ENCODE peak calls at places on chromosomes 13 and 19, in five cellular contexts. P is activated CD4-positive, alpha-beta T cell treated with anti-CD3 and anti-CD28 coated beads for 24 hours; M is mucosa of gallbladder; B is SK-N-DZ; X is activated T-helper 1 cell treated with Interleukin-2 at 50 U/mL for 16 hours. A is an unnamed sample.

GRCh38 chr13:51644649-51645048 is 60.4 kb downstream of the WDFY2 start:
- DNase-seq in M (no peak), P (no peak), B (no peak), X (no peak), A (no peak)

GRCh38 chr19:31312004-31312403 is 37.2 kb downstream of the TSHZ3 start:
- DNase-seq in P (peak), X (no peak), B (no peak), M (peak), A (no peak)

GRCh38 chr19:35451278-35452096 is 3.4 kb downstream of the FFAR2 start:
- DNase-seq in B (no peak), M (no peak), P (no peak), X (no peak), A (no peak)

GRCh38 chr13:29886446-29886845 is 36.0 kb upstream of the UBL3 start:
- DNase-seq in P (peak), X (no peak), M (no peak), B (no peak), A (no peak)

GRCh38 chr13:87122551-87122950 is 548.6 kb upstream of the SLITRK5 start:
- DNase-seq in M (no peak), B (no peak), P (no peak), X (no peak), A (no peak)

GRCh38 chr13:113646921-113647340 is 11.1 kb downstream of the ATP4B start:
- DNase-seq in M (no peak), B (no peak), P (no peak), X (no peak), A (no peak)

GRCh38 chr19:3471954-3472655 is 8.2 kb downstream of the SMIM24 start:
- DNase-seq in B (no peak), X (peak), P (peak), M (no peak), A (peak)

GRCh38 chr19:485122-485521 is 11.2 kb upstream of the MADCAM1 start:
- DNase-seq in B (no peak), M (no peak), P (no peak), X (no peak), A (no peak)

GRCh38 chr19:38375098-38375493 is 725 bp downstream of the PSMD8 start:
- DNase-seq in M (no peak), B (no peak), P (no peak), X (no peak), A (no peak)

GRCh38 chr19:41795031-41795461 is 1.3 kb upstream of the CEACAM3 start:
- DNase-seq in X (peak), B (peak), M (peak), P (peak), A (no peak)

GRCh38 chr13:51066091-51066831 is 44.8 kb downstream of the C13orf42 start:
- DNase-seq in M (no peak), B (no peak), X (no peak), P (no peak), A (no peak)

GRCh38 chr19:19211499-19212432 is at the start of gene NCAN:
- DNase-seq in P (no peak), B (peak), X (no peak), M (no peak), A (no peak)

GRCh38 chr13:29386246-29386645 is 209.2 kb downstream of the SLC7A1 start:
- DNase-seq in P (no peak), M (no peak), X (no peak), B (no peak), A (no peak)

GRCh38 chr19:14561832-14562351 is 10.0 kb downstream of the NDUFB7 start:
- DNase-seq in X (no peak), M (no peak), B (no peak), P (no peak), A (no peak)

GRCh38 chr19:7506385-7507328 is 9.2 kb upstream of the ZNF358 start:
- DNase-seq in B (peak), P (no peak), M (peak), X (no peak), A (no peak)

GRCh38 chr19:44851427-44851826 is 5.3 kb downstream of the NECTIN2 start:
- DNase-seq in M (no peak), X (no peak), P (no peak), B (no peak), A (no peak)

GRCh38 chr19:54336893-54337857 is 1.8 kb downstream of the LILRA4 start:
- DNase-seq in M (no peak), B (no peak), X (no peak), P (no peak), A (no peak)

GRCh38 chr19:18594824-18595373 is 6.3 kb downstream of the REX1BD start:
- DNase-seq in P (no peak), X (no peak), B (no peak), M (no peak), A (no peak)

GRCh38 chr13:113105032-113105993 is at the start of gene F7:
- DNase-seq in X (no peak), B (no peak), M (peak), P (no peak), A (no peak)

GRCh38 chr13:32298695-32299094 is 16.5 kb downstream of the ZAR1L start:
- DNase-seq in P (no peak), X (no peak), B (no peak), M (no peak), A (no peak)

GRCh38 chr19:4256563-4256962 is 9.7 kb downstream of the YJU2 start:
- DNase-seq in P (no peak), B (no peak), X (no peak), M (no peak), A (no peak)

GRCh38 chr19:9586764-9587163 is 2.5 kb upstream of the ZNF121 start:
- DNase-seq in P (peak), M (peak), X (peak), B (peak), A (peak)

GRCh38 chr19:56217039-56217949 is 15.2 kb downstream of the ZSCAN5C start:
- DNase-seq in B (no peak), M (no peak), P (no peak), X (no peak), A (no peak)

GRCh38 chr13:36839281-36839680 is 20.3 kb downstream of the RFXAP start:
- DNase-seq in X (no peak), M (no peak), P (no peak), B (no peak), A (no peak)

GRCh38 chr13:109330941-109331340 is 455.4 kb downstream of the IRS2 start:
- DNase-seq in B (no peak), X (no peak), M (no peak), P (no peak), A (no peak)

GRCh38 chr19:5376928-5377327 is 36.3 kb upstream of the PTPRS start:
- DNase-seq in B (no peak), M (no peak), X (no peak), P (no peak), A (no peak)

GRCh38 chr13:33186851-33187250 is 98.7 kb downstream of the STARD13 start:
- DNase-seq in P (no peak), M (no peak), B (no peak), X (no peak), A (no peak)

GRCh38 chr19:6740589-6741348 is 1.3 kb downstream of the TRIP10 start:
- DNase-seq in P (no peak), M (no peak), B (peak), X (peak), A (peak)

GRCh38 chr13:26257049-26257448 is 3.1 kb downstream of the CDK8 start:
- DNase-seq in B (no peak), X (no peak), M (no peak), P (no peak), A (no peak)

GRCh38 chr13:97344250-97345175 is 89.5 kb upstream of the RAP2A start:
- DNase-seq in B (peak), M (peak), P (peak), X (no peak), A (peak)

GRCh38 chr19:14492756-14493337 is 3.1 kb downstream of the GIPC1 start:
- DNase-seq in M (no peak), B (no peak), P (no peak), X (no peak), A (no peak)

GRCh38 chr13:102152790-102153189 is 249.1 kb downstream of the FGF14 start:
- DNase-seq in B (no peak), X (no peak), P (no peak), M (no peak), A (no peak)

GRCh38 chr13:114145722-114146121 is 13.3 kb upstream of the RASA3 start:
- DNase-seq in P (no peak), M (no peak), B (no peak), X (no peak), A (no peak)

GRCh38 chr19:41588497-41589209 is 12.7 kb downstream of the CEACAM21 start:
- DNase-seq in P (no peak), X (no peak), M (peak), B (no peak), A (no peak)

GRCh38 chr13:33139186-33139585 is 123.0 kb downstream of the KL start:
- DNase-seq in M (peak), X (no peak), P (no peak), B (no peak), A (peak)

GRCh38 chr19:39132344-39132969 is 6.9 kb downstream of the PAK4 start:
- DNase-seq in P (no peak), M (no peak), X (no peak), B (no peak), A (no peak)

A was measured in hypothalamus.